ENCODE peak calls at places on chromosomes 7 and 10, in seven cellular contexts. A is HCT116, O is GM23248, B is hepatocyte, J is PC-3, S is GM23338, W is MM.1S. D is an unnamed sample.
A peak's percentile ranks its signal among the peaks of the same experiment; 100 is the strongest.

GRCh38 chr10:43985941-43986340 is 337.3 kb upstream of the ZNF32 start:
- DNase-seq in O (no peak), B (no peak), J (no peak), S (no peak), A (no peak), W (no peak), D (no peak)

GRCh38 chr10:35211390-35211789 is 84.7 kb downstream of the CREM start:
- DNase-seq in J (no peak), S (peak; percentile 64), O (no peak), A (no peak), B (no peak), W (no peak), D (peak; percentile 37)

GRCh38 chr7:151940048-151940845 is 16.0 kb upstream of the GALNTL5 start:
- DNase-seq in J (peak; percentile 94), W (no peak), S (no peak), O (peak; percentile 82), A (no peak), B (no peak), D (no peak)

GRCh38 chr10:9792181-9792580 is 1225.5 kb upstream of the CELF2 start:
- DNase-seq in W (no peak), J (no peak), B (no peak), S (no peak), A (no peak), O (peak; percentile 11), D (no peak)

GRCh38 chr7:67696878-67697277 is 700.2 kb downstream of the TYW1 start:
- DNase-seq in A (no peak), S (no peak), B (no peak), O (no peak), J (no peak), W (no peak), D (no peak)

GRCh38 chr10:51700228-51700835 is 937 bp upstream of the CSTF2T start:
- DNase-seq in B (peak; percentile 55), A (no peak), O (peak; percentile 5), S (peak; percentile 68), J (peak; percentile 60), W (peak; percentile 7), D (peak; percentile 19)

GRCh38 chr7:98420966-98421612 is 20.2 kb upstream of the BAIAP2L1 start:
- DNase-seq in J (peak; percentile 90), A (peak; percentile 90), W (peak; percentile 76), O (peak; percentile 48), B (peak; percentile 92), S (peak; percentile 95), D (peak; percentile 88)

GRCh38 chr7:129840757-129841156 is 112.0 kb downstream of the UBE2H start:
- DNase-seq in S (no peak), B (no peak), A (no peak), O (peak; percentile 61), W (no peak), J (no peak), D (no peak)

GRCh38 chr7:149790146-149790548 is 16.8 kb upstream of the ZNF467 start:
- DNase-seq in W (no peak), J (no peak), B (peak; percentile 63), A (no peak), O (peak; percentile 53), S (peak; percentile 85), D (peak; percentile 86)

GRCh38 chr7:114533151-114533550 is 118.5 kb downstream of the FOXP2 start:
- DNase-seq in A (no peak), J (no peak), B (no peak), S (peak; percentile 11), O (no peak), W (no peak), D (peak; percentile 3)

GRCh38 chr7:42283553-42283952 is 46.5 kb upstream of the GLI3 start:
- DNase-seq in O (peak; percentile 69), A (no peak), W (no peak), S (no peak), B (no peak), J (peak; percentile 90), D (no peak)

GRCh38 chr10:64369885-64370773 is 848.9 kb downstream of the REEP3 start:
- DNase-seq in W (no peak), J (no peak), A (no peak), S (no peak), B (peak; percentile 10), O (no peak), D (no peak)

GRCh38 chr7:66921396-66921917 is 432 bp downstream of the TMEM248 start:
- DNase-seq in J (peak; percentile 45), A (no peak), B (peak; percentile 46), S (peak; percentile 48), O (peak; percentile 71), W (no peak), D (no peak)

GRCh38 chr10:49605939-49606509 is 4.1 kb upstream of the SLC18A3 start:
- DNase-seq in J (no peak), O (no peak), B (no peak), A (no peak), S (no peak), W (no peak), D (no peak)

GRCh38 chr10:28533315-28533564 is 322 bp downstream of the WAC start:
- DNase-seq in S (no peak), A (no peak), W (no peak), J (no peak), O (no peak), B (no peak), D (no peak)

GRCh38 chr7:131161103-131161502 is 166.6 kb upstream of the MKLN1 start:
- DNase-seq in W (no peak), B (no peak), S (no peak), A (no peak), O (peak; percentile 46), J (no peak), D (no peak)

GRCh38 chr7:120521761-120522737 is 249.1 kb downstream of the KCND2 start:
- DNase-seq in A (no peak), W (no peak), S (peak; percentile 83), J (peak; percentile 56), O (peak; percentile 9), B (no peak), D (peak; percentile 8)

GRCh38 chr10:11742009-11742778 is at the start of gene ECHDC3:
- DNase-seq in B (peak; percentile 42), A (no peak), J (no peak), S (peak; percentile 85), W (peak; percentile 24), O (peak; percentile 49), D (peak; percentile 62)

GRCh38 chr7:55514546-55515265 is 57.6 kb downstream of the VOPP1 start:
- DNase-seq in J (no peak), O (no peak), B (no peak), S (no peak), A (no peak), W (no peak), D (no peak)

GRCh38 chr10:73910764-73911552 is at the start of gene PLAU:
- DNase-seq in B (peak; percentile 59), J (peak; percentile 91), W (no peak), A (no peak), S (peak; percentile 82), O (peak; percentile 65), D (peak; percentile 85)

GRCh38 chr10:131021246-131021895 is 290.1 kb downstream of the TCERG1L start:
- DNase-seq in A (no peak), J (no peak), S (no peak), O (no peak), W (no peak), B (no peak), D (no peak)

DNA sequence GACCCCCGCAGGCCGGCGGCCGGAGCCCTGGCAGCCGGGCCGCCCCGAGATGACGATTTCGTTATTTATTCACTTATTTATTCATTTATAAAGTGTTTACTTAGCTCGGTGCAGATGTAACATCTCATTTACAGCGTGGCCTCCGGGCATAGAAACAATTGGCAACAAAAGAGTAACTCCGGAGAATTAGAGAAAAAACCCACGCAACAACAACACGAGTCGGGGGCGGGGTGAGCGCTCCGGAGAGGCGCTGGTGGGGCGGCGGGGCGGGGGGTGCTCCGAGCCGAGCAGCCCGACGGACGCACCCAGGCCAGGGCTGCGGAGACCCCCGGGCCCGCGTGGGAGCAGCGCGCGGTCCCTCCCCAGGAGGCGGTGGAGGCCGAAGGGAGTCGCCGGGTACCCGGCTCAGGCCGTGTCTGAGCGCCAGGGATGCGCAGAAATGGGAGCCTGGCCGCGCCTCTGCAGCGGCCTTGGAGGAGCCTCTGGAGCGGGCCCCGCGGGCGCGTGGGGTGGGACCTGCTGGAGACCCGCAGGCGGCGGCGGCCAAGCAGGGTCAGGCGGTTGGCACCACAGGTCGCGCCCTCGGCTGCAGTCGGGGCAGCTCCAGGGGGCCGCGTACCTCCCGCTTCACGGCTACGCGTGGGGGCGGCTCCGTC is 14.3 kb downstream of the UNCX start:
- DNase-seq in S (no peak), A (no peak), B (no peak), O (no peak), W (no peak), J (no peak), D (peak; percentile 34)
- TF ChIP-seq EZH2 in S (peak; percentile 88), A (no peak), B (peak; percentile 98), O (peak; percentile 94), W (no peak), J (peak; percentile 94), D (peak; percentile 97)

DNA sequence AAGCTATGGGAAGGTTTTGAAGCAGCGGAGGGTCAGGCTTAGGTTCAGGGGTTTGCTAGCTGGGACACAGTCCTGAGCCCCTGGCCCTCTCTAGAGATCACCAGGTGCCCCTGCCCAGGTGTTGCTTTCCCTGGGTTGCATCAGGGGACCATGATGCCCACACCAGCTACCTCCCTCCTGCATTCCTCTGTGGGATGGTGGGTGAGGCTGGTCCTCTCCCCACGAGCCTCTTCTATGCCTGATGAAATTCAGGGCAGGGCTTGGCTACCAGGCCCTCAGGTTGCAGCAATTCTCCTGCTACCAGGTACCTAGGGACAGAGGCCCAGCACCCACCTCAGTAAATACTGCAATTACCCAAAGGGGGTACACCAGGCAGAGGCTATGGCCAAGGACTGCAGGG is 10.8 kb upstream of the SLC29A3 start:
- DNase-seq in O (no peak), B (no peak), S (no peak), W (no peak), J (no peak), A (no peak), D (no peak)
- H4K20me1 ChIP-seq in O (no peaks in the 10 kb centered on the region), B (no peaks in the 10 kb centered on the region), S (no peaks in the 10 kb centered on the region), W (no peaks in the 10 kb centered on the region), J (no peaks in the 10 kb centered on the region), A (no peaks in the 10 kb centered on the region), D (no peaks in the 10 kb centered on the region)

GRCh38 chr7:45589061-45589460 is 14.9 kb downstream of the ADCY1 start:
- DNase-seq in W (no peak), O (no peak), S (no peak), B (no peak), A (no peak), J (peak; percentile 4), D (no peak)

GRCh38 chr7:45589915-45590678 is 15.9 kb downstream of the ADCY1 start:
- DNase-seq in J (no peak), O (no peak), W (no peak), B (no peak), A (no peak), S (no peak), D (no peak)

GRCh38 chr7:45591101-45591906 is 17.1 kb downstream of the ADCY1 start:
- DNase-seq in B (no peak), S (no peak), J (no peak), W (no peak), O (no peak), A (no peak), D (no peak)

GRCh38 chr7:45592230-45592991 is 18.2 kb downstream of the ADCY1 start:
- DNase-seq in O (no peak), B (no peak), J (no peak), A (no peak), W (no peak), S (no peak), D (peak; percentile 0)

GRCh38 chr7:45590679-45591057 is 16.5 kb downstream of the ADCY1 start:
- DNase-seq in W (no peak), B (no peak), O (no peak), J (no peak), A (no peak), S (no peak), D (no peak)
- TF ChIP-seq EZH2phosphoT487 in W (no peak), B (no peak), O (no peak), J (no peak), A (no peak), S (no peak), D (no peak)

GRCh38 chr7:452230-452751 is 67.4 kb downstream of the PDGFA start:
- DNase-seq in O (peak; percentile 56), B (peak; percentile 75), J (no peak), S (peak; percentile 71), W (no peak), A (no peak), D (peak; percentile 75)
- TF ChIP-seq EZH2 in O (no peak), B (no peak), J (no peak), S (no peak), W (no peak), A (no peak), D (no peak)

D was measured in neural progenitor cell.